ENCODE peak calls at places on chromosome 5, in five cellular contexts. T, D, E, Y and S are unnamed samples.

GRCh38 chr5:113825143-113825542 is 311.6 kb downstream of the YTHDC2 start:
- DNase-seq in Y (no peak), D (no peak), E (no peak), T (no peak), S (no peak)

GRCh38 chr5:58259685-58260152 is 200.2 kb downstream of the PLK2 start:
- DNase-seq in E (no peak), D (no peak), T (no peak), Y (peak; percentile 69), S (peak; percentile 87)

GRCh38 chr5:177984565-177985166 is 11.4 kb downstream of the PROP1 start:
- DNase-seq in D (no peak), T (no peak), E (no peak), Y (no peak), S (no peak)

GRCh38 chr5:160152901-160153300 is 33.7 kb upstream of the PWWP2A start:
- DNase-seq in D (no peak), T (no peak), Y (no peak), E (no peak), S (no peak)

GRCh38 chr5:140570058-140570457 is 5.4 kb downstream of the SLC35A4 start:
- DNase-seq in E (no peak), Y (no peak), T (no peak), D (no peak), S (no peak)

GRCh38 chr5:154478224-154478565 is at the start of gene HAND1:
- DNase-seq in E (no peak), Y (peak; percentile 37), D (no peak), T (no peak), S (peak; percentile 35)

GRCh38 chr5:139669681-139670368 is 21.7 kb downstream of the CXXC5 start:
- DNase-seq in E (peak; percentile 37), D (no peak), T (peak; percentile 21), Y (no peak), S (no peak)

GRCh38 chr5:53407373-53407772 is 73.1 kb upstream of the FST start:
- DNase-seq in D (no peak), Y (peak; percentile 51), T (no peak), E (no peak), S (peak; percentile 66)

GRCh38 chr5:59548807-59549357 is 344.6 kb downstream of the PDE4D start:
- DNase-seq in Y (no peak), D (no peak), E (no peak), T (no peak), S (no peak)

GRCh38 chr5:140401362-140402257 is at the start of gene ANKHD1:
- DNase-seq in T (peak; percentile 95), E (peak; percentile 95), Y (peak; percentile 100), D (peak; percentile 99), S (peak; percentile 100)

GRCh38 chr5:172412724-172413260 is 41.5 kb downstream of the SH3PXD2B start:
- DNase-seq in D (no peak), Y (peak; percentile 98), T (peak; percentile 26), E (no peak), S (peak; percentile 99)

GRCh38 chr5:125043781-125044391 is 297.4 kb upstream of the ZNF608 start:
- DNase-seq in Y (peak; percentile 79), D (no peak), T (no peak), E (no peak), S (peak; percentile 96)

GRCh38 chr5:324736-325612 is 3.5 kb downstream of the AHRR start:
- DNase-seq in T (no peak), E (no peak), Y (no peak), D (no peak), S (peak; percentile 22)

GRCh38 chr5:41433552-41434181 is 76.7 kb downstream of the PLCXD3 start:
- DNase-seq in Y (no peak), T (no peak), E (no peak), D (no peak), S (no peak)

GRCh38 chr5:377326-377981 is 55.9 kb downstream of the AHRR start:
- DNase-seq in E (no peak), T (no peak), Y (no peak), D (no peak), S (no peak)

GRCh38 chr5:24444439-24444838 is 200.3 kb downstream of the CDH10 start:
- DNase-seq in T (no peak), E (no peak), Y (no peak), D (no peak), S (no peak)

GRCh38 chr5:59041355-59041754 is 458.5 kb downstream of the RAB3C start:
- DNase-seq in E (no peak), Y (no peak), D (no peak), T (no peak), S (no peak)

GRCh38 chr5:176797456-176798093 is 12.8 kb upstream of the UNC5A start:
- DNase-seq in Y (no peak), E (no peak), T (no peak), D (no peak), S (no peak)

GRCh38 chr5:147393866-147394265 is 116.0 kb downstream of the DPYSL3 start:
- DNase-seq in E (no peak), Y (no peak), T (no peak), D (no peak), S (no peak)

GRCh38 chr5:153623906-153624765 is 133.7 kb downstream of the GRIA1 start:
- DNase-seq in E (no peak), D (no peak), Y (no peak), T (no peak), S (peak; percentile 13)

GRCh38 chr5:1435369-1435768 is 9.9 kb downstream of the SLC6A3 start:
- DNase-seq in E (no peak), Y (no peak), D (no peak), T (no peak), S (no peak)